ENCODE peak calls at places on chromosomes 4 and X, in seven cellular contexts. T, I, L, R, W, C and A are unnamed samples.

GRCh38 chr4:56468097-56468422 is 643 bp downstream of the SRP72 start:
- DNase-seq in T (peak), I (no peak), L (no peak), R (no peak), W (peak), C (no peak), A (no peak)

GRCh38 chr4:184237612-184238011 is 19.9 kb upstream of the ENPP6 start:
- DNase-seq in T (peak), I (no peak), L (no peak), R (no peak), W (no peak), C (no peak), A (no peak)

GRCh38 chrX:6024204-6024603 is 204.5 kb downstream of the NLGN4X start:
- DNase-seq in T (no peak), I (no peak), L (no peak), R (no peak), W (no peak), C (peak), A (no peak)

GRCh38 chrX:123859409-123859827 is 435 bp upstream of the XIAP start:
- DNase-seq in T (peak), I (no peak), L (peak), R (no peak), W (no peak), C (no peak), A (no peak)

GRCh38 chr4:176271749-176272148 is 2.7 kb upstream of the ASB5 start:
- DNase-seq in T (no peak), I (no peak), L (no peak), R (peak), W (no peak), C (peak), A (no peak)

GRCh38 chrX:21655901-21656586 is 2.1 kb downstream of the KLHL34 start:
- DNase-seq in T (no peak), I (no peak), L (no peak), R (no peak), W (no peak), C (no peak), A (no peak)

GRCh38 chrX:36978886-36979285 is 29.3 kb upstream of the FAM47C start:
- DNase-seq in T (no peak), I (no peak), L (no peak), R (peak), W (no peak), C (no peak), A (no peak)

GRCh38 chrX:137479394-137479793 is 86.5 kb upstream of the ZIC3 start:
- DNase-seq in T (no peak), I (no peak), L (no peak), R (no peak), W (no peak), C (no peak), A (no peak)

GRCh38 chrX:118644378-118644777 is 83.0 kb upstream of the IL13RA1 start:
- DNase-seq in T (peak), I (no peak), L (no peak), R (peak), W (peak), C (peak), A (no peak)

GRCh38 chrX:18640686-18641085 is 31.2 kb downstream of the RS1 start:
- DNase-seq in T (no peak), I (peak), L (no peak), R (peak), W (no peak), C (no peak), A (no peak)

GRCh38 chr4:86055898-86056297 is 304.0 kb downstream of the MAPK10 start:
- DNase-seq in T (no peak), I (no peak), L (no peak), R (no peak), W (no peak), C (no peak), A (no peak)

GRCh38 chrX:41090568-41091238 is 5.5 kb downstream of the USP9X start:
- DNase-seq in T (no peak), I (no peak), L (no peak), R (no peak), W (no peak), C (no peak), A (no peak)

GRCh38 chr4:109465065-109465464 is 31.4 kb downstream of the SEC24B start:
- DNase-seq in T (no peak), I (no peak), L (no peak), R (peak), W (no peak), C (no peak), A (no peak)

GRCh38 chr4:162461952-162462351 is 298.2 kb upstream of the FSTL5 start:
- DNase-seq in T (peak), I (no peak), L (no peak), R (no peak), W (no peak), C (no peak), A (no peak)

GRCh38 chr4:4492161-4492847 is 49.5 kb downstream of the STX18 start:
- DNase-seq in T (no peak), I (no peak), L (no peak), R (peak), W (no peak), C (peak), A (no peak)

GRCh38 chrX:66638591-66639500 is at the start of gene EDA2R:
- DNase-seq in T (peak), I (peak), L (no peak), R (peak), W (peak), C (peak), A (peak)

GRCh38 chr4:151489462-151490203 is 80.7 kb downstream of the FHIP1A start:
- DNase-seq in T (no peak), I (peak), L (no peak), R (no peak), W (no peak), C (no peak), A (no peak)

GRCh38 chr4:184815046-184815877 is 10.5 kb downstream of the ACSL1 start:
- DNase-seq in T (peak), I (peak), L (no peak), R (peak), W (peak), C (peak), A (peak)

GRCh38 chr4:100165809-100166208 is 24.5 kb downstream of the DDIT4L start:
- DNase-seq in T (peak), I (no peak), L (no peak), R (no peak), W (no peak), C (no peak), A (no peak)

GRCh38 chrX:38923451-38923969 is 122.3 kb downstream of the MID1IP1 start:
- DNase-seq in T (no peak), I (no peak), L (no peak), R (no peak), W (no peak), C (no peak), A (no peak)